ENCODE peak calls at places on chromosome 10, in five cellular contexts. E is astrocyte of the cerebellum, C is A549, X is coronary artery, M is Caco-2. P is an unnamed sample.

GRCh38 chr10:74056081-74056818 is 58.3 kb downstream of the VCL start:
- DNase-seq in X (no peak), M (peak; percentile 73), E (no peak), C (peak; percentile 64), P (no peak)

GRCh38 chr10:45470098-45471012 is 96.3 kb downstream of the ALOX5 start:
- DNase-seq in E (peak; percentile 11), C (no peak), X (no peak), M (peak; percentile 37), P (no peak)

GRCh38 chr10:80154626-80154977 is 22.1 kb downstream of the PLAC9 start:
- DNase-seq in X (no peak), C (no peak), E (no peak), M (no peak), P (no peak)

GRCh38 chr10:123144697-123145541 is 3.0 kb upstream of the HMX2 start:
- DNase-seq in M (no peak), X (no peak), E (no peak), C (no peak), P (no peak)

GRCh38 chr10:68595513-68595912 is 35.4 kb downstream of the TET1 start:
- DNase-seq in C (no peak), E (no peak), X (no peak), M (no peak), P (no peak)

GRCh38 chr10:26574783-26575182 is 122.7 kb upstream of the PDSS1 start:
- DNase-seq in C (no peak), M (no peak), E (no peak), X (no peak), P (no peak)

GRCh38 chr10:76127984-76128589 is 696.7 kb downstream of the LRMDA start:
- DNase-seq in C (peak; percentile 34), E (no peak), X (no peak), M (peak; percentile 12), P (no peak)

GRCh38 chr10:15817407-15818046 is 42.8 kb downstream of the MINDY3 start:
- DNase-seq in M (no peak), X (no peak), C (no peak), E (no peak), P (no peak)

GRCh38 chr10:131517781-131518180 is 206.3 kb upstream of the TCERG1L start:
- DNase-seq in E (no peak), C (no peak), X (no peak), M (no peak), P (no peak)

GRCh38 chr10:71285180-71285545 is 33.9 kb upstream of the SLC29A3 start:
- DNase-seq in M (peak; percentile 80), C (peak; percentile 39), E (no peak), X (no peak), P (no peak)

GRCh38 chr10:12594448-12594944 is 245.1 kb downstream of the CAMK1D start:
- DNase-seq in M (no peak), E (no peak), X (no peak), C (no peak), P (no peak)

GRCh38 chr10:84294766-84295447 is 33.5 kb upstream of the CCSER2 start:
- DNase-seq in M (no peak), C (no peak), X (no peak), E (no peak), P (no peak)

GRCh38 chr10:69451784-69452251 is 553 bp downstream of the TSPAN15 start:
- DNase-seq in X (no peak), M (peak; percentile 76), C (peak; percentile 44), E (no peak), P (no peak)

GRCh38 chr10:1609596-1609995 is 127.7 kb downstream of the ADARB2 start:
- DNase-seq in X (no peak), M (no peak), C (no peak), E (no peak), P (no peak)

GRCh38 chr10:24344695-24345473 is 135.9 kb downstream of the KIAA1217 start:
- DNase-seq in C (no peak), M (no peak), E (no peak), X (no peak), P (no peak)
- H3K4me3 ChIP-seq in C (no peak overlapping the region), M (no peak overlapping the region), E (no peak overlapping the region), X (peak overlapping the region; percentile 37), P (no peak overlapping the region)

DNA sequence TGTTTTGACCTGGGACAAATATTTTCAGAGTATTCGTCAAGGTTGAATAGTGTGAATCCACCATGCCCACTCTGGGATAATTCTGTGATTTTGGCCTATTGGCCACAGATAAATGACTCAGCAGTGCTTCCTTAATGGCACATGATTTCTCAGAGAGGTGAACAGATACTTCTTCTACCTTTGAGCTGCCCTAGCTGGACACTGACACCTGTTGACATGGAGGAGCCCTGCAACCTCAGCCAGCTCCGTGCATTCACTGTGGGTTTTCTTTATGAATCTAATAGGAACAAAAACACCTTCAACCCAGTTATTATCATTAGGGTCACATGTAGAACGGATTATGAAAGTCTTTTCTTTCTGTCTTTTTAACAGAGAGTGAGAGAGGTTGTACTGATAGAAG is 41.0 kb upstream of the HPS1 start:
- DNase-seq in C (no peak), E (no peak), M (no peak), X (no peak), P (no peak)
- TF ChIP-seq CTCF in C (no peak), E (no peak), M (no peak), X (no peak), P (no peak)

GRCh38 chr10:95553674-95554073 is 7.5 kb downstream of the SORBS1 start:
- DNase-seq in C (no peak), M (no peak), X (no peak), E (no peak), P (no peak)
- H3K4me3 ChIP-seq in C (no peak overlapping the region), M (no peak overlapping the region), X (no peak overlapping the region), E (no peak overlapping the region), P (no peak overlapping the region)

DNA sequence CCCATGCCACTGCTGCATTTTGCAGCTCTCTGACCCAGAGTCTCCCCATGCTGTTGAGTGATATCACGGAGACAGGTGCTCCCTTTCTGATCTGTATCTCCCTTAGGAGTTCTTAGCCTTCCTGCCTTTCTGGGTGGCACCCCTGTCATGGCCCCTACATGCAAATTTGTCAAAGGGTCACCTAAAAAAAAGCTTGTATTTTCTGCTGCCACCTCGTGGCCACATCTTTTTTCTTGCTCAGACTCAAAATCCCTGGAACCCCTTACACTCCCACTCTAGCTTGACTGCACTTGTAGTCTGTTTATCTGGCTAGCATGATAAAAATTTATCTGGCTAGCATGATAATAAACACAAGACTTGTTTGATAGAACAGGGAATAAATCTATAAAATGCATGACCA is 809.1 kb downstream of the SORCS1 start:
- DNase-seq in M (peak; percentile 4), X (no peak), E (no peak), C (no peak), P (no peak)
- TF ChIP-seq CTCF in M (peak; percentile 21), X (no peak), E (peak; percentile 26), C (no peak), P (peak; percentile 44)

GRCh38 chr10:97920865-97921264 is 71.2 kb downstream of the GOLGA7B start:
- DNase-seq in M (no peak), X (no peak), E (no peak), C (no peak), P (no peak)
- H3K4me3 ChIP-seq in M (no peak overlapping the region), X (no peak overlapping the region), E (no peak overlapping the region), C (no peak overlapping the region), P (no peak overlapping the region)

DNA sequence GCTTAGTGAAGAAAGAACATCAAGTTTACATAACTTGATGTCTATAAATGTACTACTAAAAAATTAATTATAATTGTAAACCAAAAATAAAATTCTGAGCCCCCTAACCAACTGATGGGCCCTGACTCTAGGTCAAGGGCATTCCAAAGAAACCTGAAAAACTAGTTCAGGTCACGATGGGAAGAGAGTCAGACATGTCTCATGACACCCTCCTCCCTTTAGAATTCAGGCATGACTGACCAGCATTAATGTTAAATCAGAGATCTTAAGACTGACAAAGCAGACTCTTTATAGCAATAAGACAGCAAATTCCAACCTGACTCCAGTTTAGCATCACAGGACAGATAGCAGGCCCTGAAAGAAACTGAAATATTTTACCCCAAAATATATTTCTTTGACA is 21.6 kb upstream of the OTUD1 start:
- DNase-seq in E (no peak), M (no peak), X (no peak), C (no peak), P (no peak)
- TF ChIP-seq CTCF in E (no peak), M (no peak), X (no peak), C (no peak), P (no peak)

GRCh38 chr10:117166420-117167345 is 28.6 kb upstream of the VAX1 start:
- DNase-seq in M (no peak), E (no peak), C (no peak), X (no peak), P (no peak)

GRCh38 chr10:117168135-117168674 is 29.1 kb upstream of the KCNK18 start:
- DNase-seq in M (peak; percentile 81), C (peak; percentile 62), X (no peak), E (no peak), P (no peak)

GRCh38 chr10:117165557-117166419 is 27.7 kb upstream of the VAX1 start:
- DNase-seq in M (peak; percentile 83), X (no peak), C (peak; percentile 71), E (no peak), P (no peak)

GRCh38 chr10:117168729-117169128 is 28.6 kb upstream of the KCNK18 start:
- DNase-seq in X (no peak), E (no peak), C (no peak), M (no peak), P (no peak)

GRCh38 chr10:117167346-117168134 is 29.5 kb upstream of the VAX1 start:
- DNase-seq in X (no peak), E (no peak), M (no peak), C (no peak), P (no peak)
- H3K4me3 ChIP-seq in X (peak overlapping the region; percentile 57), E (no peak overlapping the region), M (no peak overlapping the region), C (no peak overlapping the region), P (peak overlapping the region; percentile 42)

GRCh38 chr10:107413971-107414370 is 249.5 kb upstream of the SORCS1 start:
- DNase-seq in C (no peak), X (no peak), E (no peak), M (no peak), P (no peak)

GRCh38 chr10:107415446-107415845 is 250.9 kb upstream of the SORCS1 start:
- DNase-seq in C (no peak), M (no peak), X (no peak), E (no peak), P (no peak)

GRCh38 chr10:107409517-107409916 is 245.0 kb upstream of the SORCS1 start:
- DNase-seq in X (no peak), M (peak; percentile 9), C (no peak), E (peak; percentile 6), P (peak; percentile 12)
- TF ChIP-seq CTCF in X (no peak), M (peak; percentile 29), C (no peak), E (no peak), P (peak; percentile 58)